ENCODE peak calls at places on chromosome 9, in nine cellular contexts. T is iPS-NIHi11; P is activated CD4-positive, alpha-beta T cell treated with anti-CD3 and anti-CD28 coated beads, Interleukin-2, amount 50 U/mL, for 4 hours; H is AG04449; O is stimulated activated CD4-positive, alpha-beta T cell treated with anti-CD3 and anti-CD28 coated beads, Interleukin-4, amount 100 ng/mL, for 48 hours; G is T-helper 1 cell; X is WTC11; V is ACHN; F is activated T-helper 1 cell treated with anti-CD3 and anti-CD28 coated beads, Interleukin-2, amount 50 U/mL, for 16 hours. L is an unnamed sample.

GRCh38 chr9:98627291-98627690 is 81.4 kb downstream of the GABBR2 start:
- DNase-seq in T (no peak), P (no peak), H (no peak), O (no peak), G (no peak), X (no peak), V (no peak), F (no peak), L (no peak)

GRCh38 chr9:128193469-128194096 is 2.2 kb upstream of the CIZ1 start:
- DNase-seq in T (no peak), P (no peak), H (no peak), O (no peak), G (no peak), X (no peak), V (no peak), F (no peak), L (no peak)

GRCh38 chr9:34379334-34380033 is 2.8 kb upstream of the MYORG start:
- DNase-seq in T (peak), P (peak), H (no peak), O (peak), G (peak), X (peak), V (peak), F (peak), L (peak)

GRCh38 chr9:100426532-100427365 is at the start of gene MSANTD3:
- DNase-seq in T (peak), P (peak), H (no peak), O (peak), G (peak), X (peak), V (peak), F (no peak), L (peak)

GRCh38 chr9:96523429-96523828 is 73.5 kb downstream of the HABP4 start:
- DNase-seq in T (no peak), P (no peak), H (no peak), O (no peak), G (no peak), X (no peak), V (no peak), F (no peak), L (no peak)

GRCh38 chr9:137272241-137273094 is 5.1 kb upstream of the TOR4A start:
- DNase-seq in T (no peak), P (no peak), H (no peak), O (no peak), G (no peak), X (no peak), V (no peak), F (no peak), L (no peak)

GRCh38 chr9:89879276-89879675 is 274.5 kb downstream of the GADD45G start:
- DNase-seq in T (no peak), P (no peak), H (no peak), O (no peak), G (no peak), X (no peak), V (no peak), F (no peak), L (no peak)

GRCh38 chr9:88747768-88748167 is 212.8 kb downstream of the NXNL2 start:
- DNase-seq in T (peak), P (no peak), H (peak), O (no peak), G (no peak), X (no peak), V (no peak), F (no peak), L (peak)

GRCh38 chr9:130208600-130209347 is 36.6 kb downstream of the NCS1 start:
- DNase-seq in T (no peak), P (no peak), H (no peak), O (no peak), G (no peak), X (no peak), V (no peak), F (no peak), L (no peak)

GRCh38 chr9:112554516-112554915 is 67.9 kb downstream of the KIAA1958 start:
- DNase-seq in T (no peak), P (no peak), H (no peak), O (no peak), G (no peak), X (no peak), V (peak), F (no peak), L (no peak)

GRCh38 chr9:132637801-132638200 is 32.0 kb downstream of the DDX31 start:
- DNase-seq in T (no peak), P (no peak), H (no peak), O (no peak), G (no peak), X (no peak), V (no peak), F (no peak), L (no peak)

GRCh38 chr9:125407974-125408900 is 146.6 kb downstream of the GAPVD1 start:
- DNase-seq in T (peak), P (peak), H (no peak), O (peak), G (peak), X (peak), V (peak), F (peak), L (peak)

GRCh38 chr9:135249191-135249590 is 161.7 kb downstream of the OLFM1 start:
- DNase-seq in T (no peak), P (no peak), H (no peak), O (no peak), G (no peak), X (no peak), V (no peak), F (no peak), L (no peak)

GRCh38 chr9:80146466-80146865 is 574.7 kb downstream of the TLE4 start:
- DNase-seq in T (peak), P (no peak), H (no peak), O (no peak), G (no peak), X (no peak), V (no peak), F (no peak), L (no peak)

GRCh38 chr9:134559013-134559412 is 82.6 kb upstream of the COL5A1 start:
- DNase-seq in T (no peak), P (no peak), H (no peak), O (no peak), G (no peak), X (no peak), V (no peak), F (no peak), L (peak)

GRCh38 chr9:93592389-93593021 is 16.1 kb downstream of the PHF2 start:
- DNase-seq in T (peak), P (no peak), H (no peak), O (no peak), G (no peak), X (peak), V (no peak), F (no peak), L (no peak)

GRCh38 chr9:1637401-1637800 is 377.7 kb upstream of the SMARCA2 start:
- DNase-seq in T (no peak), P (no peak), H (no peak), O (no peak), G (no peak), X (peak), V (no peak), F (no peak), L (no peak)

GRCh38 chr9:133558191-133559126 is 24.0 kb downstream of the ADAMTSL2 start:
- DNase-seq in T (peak), P (no peak), H (peak), O (peak), G (no peak), X (no peak), V (peak), F (no peak), L (no peak)

GRCh38 chr9:134134949-134135342 is 936 bp upstream of the WDR5 start:
- DNase-seq in T (no peak), P (no peak), H (no peak), O (no peak), G (no peak), X (no peak), V (peak), F (no peak), L (no peak)

GRCh38 chr9:84169240-84169639 is 171.3 kb downstream of the SLC28A3 start:
- DNase-seq in T (no peak), P (no peak), H (no peak), O (no peak), G (no peak), X (no peak), V (peak), F (no peak), L (no peak)

GRCh38 chr9:123536455-123536868 is 180.5 kb downstream of the CRB2 start:
- DNase-seq in T (no peak), P (no peak), H (no peak), O (no peak), G (no peak), X (no peak), V (no peak), F (no peak), L (no peak)

GRCh38 chr9:129626944-129627297 is 958 bp downstream of the NTMT1 start:
- DNase-seq in T (no peak), P (no peak), H (peak), O (no peak), G (no peak), X (no peak), V (peak), F (no peak), L (no peak)

GRCh38 chr9:13568446-13568845 is 289.0 kb upstream of the MPDZ start:
- DNase-seq in T (no peak), P (no peak), H (no peak), O (no peak), G (no peak), X (no peak), V (peak), F (no peak), L (no peak)

GRCh38 chr9:110578896-110579752 is at the start of gene SVEP1:
- DNase-seq in T (peak), P (no peak), H (no peak), O (no peak), G (no peak), X (peak), V (no peak), F (no peak), L (peak)

GRCh38 chr9:98610196-98610595 is 98.5 kb downstream of the GABBR2 start:
- DNase-seq in T (no peak), P (no peak), H (no peak), O (no peak), G (no peak), X (no peak), V (no peak), F (no peak), L (no peak)